ENCODE peak calls at places on chromosomes 1 and 21, in five cellular contexts. One of them, this sample, is unnamed.

GRCh38 chr1:230867119-230867902 is 1.0 kb downstream of the C1orf198 start:
- DNase-seq in immature natural killer cell: no peak
- DNase-seq in SK-N-DZ: no peak
- DNase-seq in T-helper 9 cell: no peak
- DNase-seq in lung microvascular endothelial cell: peak
- DNase-seq in this sample: peak

GRCh38 chr1:26907071-26907922 is 6.5 kb downstream of the NR0B2 start:
- DNase-seq in T-helper 9 cell: no peak
- DNase-seq in immature natural killer cell: no peak
- DNase-seq in lung microvascular endothelial cell: peak
- DNase-seq in SK-N-DZ: no peak
- DNase-seq in this sample: peak

GRCh38 chr1:94095744-94096469 is 25.0 kb downstream of the ABCA4 start:
- DNase-seq in immature natural killer cell: no peak
- DNase-seq in SK-N-DZ: no peak
- DNase-seq in T-helper 9 cell: no peak
- DNase-seq in lung microvascular endothelial cell: no peak
- DNase-seq in this sample: no peak

GRCh38 chr1:156644146-156644545 is 2.2 kb downstream of the BCAN start:
- DNase-seq in SK-N-DZ: no peak
- DNase-seq in immature natural killer cell: no peak
- DNase-seq in T-helper 9 cell: no peak
- DNase-seq in lung microvascular endothelial cell: no peak
- DNase-seq in this sample: no peak

GRCh38 chr21:33042812-33043211 is 17.1 kb downstream of the OLIG2 start:
- DNase-seq in SK-N-DZ: no peak
- DNase-seq in lung microvascular endothelial cell: peak
- DNase-seq in T-helper 9 cell: no peak
- DNase-seq in immature natural killer cell: no peak
- DNase-seq in this sample: peak

GRCh38 chr1:161182214-161182613 is 4.9 kb upstream of the B4GALT3 start:
- DNase-seq in lung microvascular endothelial cell: no peak
- DNase-seq in T-helper 9 cell: no peak
- DNase-seq in immature natural killer cell: peak
- DNase-seq in SK-N-DZ: no peak
- DNase-seq in this sample: no peak

GRCh38 chr1:240682166-240682565 is 70.2 kb upstream of the GREM2 start:
- DNase-seq in immature natural killer cell: no peak
- DNase-seq in SK-N-DZ: no peak
- DNase-seq in lung microvascular endothelial cell: no peak
- DNase-seq in T-helper 9 cell: no peak
- DNase-seq in this sample: no peak

GRCh38 chr21:34835526-34835925 is 166.7 kb downstream of the CLIC6 start:
- DNase-seq in T-helper 9 cell: no peak
- DNase-seq in lung microvascular endothelial cell: no peak
- DNase-seq in immature natural killer cell: no peak
- DNase-seq in SK-N-DZ: no peak
- DNase-seq in this sample: peak

GRCh38 chr1:156709743-156710489 is 4.5 kb upstream of the CRABP2 start:
- DNase-seq in SK-N-DZ: peak
- DNase-seq in lung microvascular endothelial cell: no peak
- DNase-seq in T-helper 9 cell: no peak
- DNase-seq in immature natural killer cell: no peak
- DNase-seq in this sample: peak

GRCh38 chr1:43279161-43279560 is 6.2 kb downstream of the C1orf210 start:
- DNase-seq in T-helper 9 cell: no peak
- DNase-seq in lung microvascular endothelial cell: no peak
- DNase-seq in SK-N-DZ: no peak
- DNase-seq in immature natural killer cell: no peak
- DNase-seq in this sample: no peak

GRCh38 chr1:107689157-107689556 is 275.8 kb downstream of the VAV3 start:
- DNase-seq in T-helper 9 cell: no peak
- DNase-seq in SK-N-DZ: no peak
- DNase-seq in immature natural killer cell: no peak
- DNase-seq in lung microvascular endothelial cell: no peak
- DNase-seq in this sample: peak

GRCh38 chr1:27137544-27138075 is 17.3 kb downstream of the SLC9A1 start:
- DNase-seq in immature natural killer cell: no peak
- DNase-seq in T-helper 9 cell: no peak
- DNase-seq in lung microvascular endothelial cell: no peak
- DNase-seq in SK-N-DZ: peak
- DNase-seq in this sample: peak

GRCh38 chr21:21666689-21667088 is 668.5 kb downstream of the NCAM2 start:
- DNase-seq in lung microvascular endothelial cell: no peak
- DNase-seq in SK-N-DZ: no peak
- DNase-seq in immature natural killer cell: no peak
- DNase-seq in T-helper 9 cell: no peak
- DNase-seq in this sample: no peak

GRCh38 chr1:214326406-214326805 is 45.4 kb downstream of the SMYD2 start:
- DNase-seq in SK-N-DZ: no peak
- DNase-seq in T-helper 9 cell: no peak
- DNase-seq in immature natural killer cell: no peak
- DNase-seq in lung microvascular endothelial cell: no peak
- DNase-seq in this sample: no peak

GRCh38 chr1:53340660-53341520 is 13.0 kb upstream of the LRP8 start:
- DNase-seq in lung microvascular endothelial cell: no peak
- DNase-seq in T-helper 9 cell: no peak
- DNase-seq in immature natural killer cell: no peak
- DNase-seq in SK-N-DZ: no peak
- DNase-seq in this sample: no peak

GRCh38 chr1:112388436-112388835 is 7.6 kb upstream of the CTTNBP2NL start:
- DNase-seq in immature natural killer cell: no peak
- DNase-seq in T-helper 9 cell: no peak
- DNase-seq in lung microvascular endothelial cell: peak
- DNase-seq in SK-N-DZ: no peak
- DNase-seq in this sample: no peak

GRCh38 chr1:1272341-1273151 is 1.1 kb downstream of the UBE2J2 start:
- DNase-seq in T-helper 9 cell: no peak
- DNase-seq in immature natural killer cell: no peak
- DNase-seq in lung microvascular endothelial cell: peak
- DNase-seq in SK-N-DZ: no peak
- DNase-seq in this sample: no peak

GRCh38 chr1:33057095-33057494 is 20.4 kb upstream of the AK2 start:
- DNase-seq in immature natural killer cell: no peak
- DNase-seq in lung microvascular endothelial cell: no peak
- DNase-seq in SK-N-DZ: no peak
- DNase-seq in T-helper 9 cell: no peak
- DNase-seq in this sample: no peak

GRCh38 chr1:233255145-233255544 is 40.4 kb downstream of the PCNX2 start:
- DNase-seq in immature natural killer cell: no peak
- DNase-seq in T-helper 9 cell: no peak
- DNase-seq in lung microvascular endothelial cell: no peak
- DNase-seq in SK-N-DZ: no peak
- DNase-seq in this sample: no peak

GRCh38 chr1:151060241-151061011 is at the start of gene MLLT11:
- DNase-seq in T-helper 9 cell: no peak
- DNase-seq in SK-N-DZ: peak
- DNase-seq in immature natural killer cell: peak
- DNase-seq in lung microvascular endothelial cell: peak
- DNase-seq in this sample: peak

GRCh38 chr1:33332881-33333280 is 12.0 kb upstream of the A3GALT2 start:
- DNase-seq in T-helper 9 cell: no peak
- DNase-seq in SK-N-DZ: no peak
- DNase-seq in lung microvascular endothelial cell: no peak
- DNase-seq in immature natural killer cell: no peak
- DNase-seq in this sample: no peak

GRCh38 chr1:240496941-240497340 is 115.0 kb downstream of the GREM2 start:
- DNase-seq in immature natural killer cell: no peak
- DNase-seq in T-helper 9 cell: no peak
- DNase-seq in lung microvascular endothelial cell: no peak
- DNase-seq in SK-N-DZ: no peak
- DNase-seq in this sample: no peak

GRCh38 chr1:69263982-69264381 is 303.7 kb upstream of the LRRC7 start:
- DNase-seq in T-helper 9 cell: no peak
- DNase-seq in SK-N-DZ: no peak
- DNase-seq in lung microvascular endothelial cell: peak
- DNase-seq in immature natural killer cell: no peak
- DNase-seq in this sample: no peak

GRCh38 chr1:239389703-239390102 is 3.3 kb downstream of the CHRM3 start:
- DNase-seq in immature natural killer cell: no peak
- DNase-seq in SK-N-DZ: no peak
- DNase-seq in lung microvascular endothelial cell: no peak
- DNase-seq in T-helper 9 cell: no peak
- DNase-seq in this sample: no peak

GRCh38 chr1:240237305-240237721 is 145.6 kb downstream of the FMN2 start:
- DNase-seq in T-helper 9 cell: no peak
- DNase-seq in SK-N-DZ: peak
- DNase-seq in lung microvascular endothelial cell: no peak
- DNase-seq in immature natural killer cell: no peak
- DNase-seq in this sample: peak

GRCh38 chr21:41665766-41666595 is 100.9 kb downstream of the RIPK4 start:
- DNase-seq in T-helper 9 cell: no peak
- DNase-seq in lung microvascular endothelial cell: no peak
- DNase-seq in SK-N-DZ: no peak
- DNase-seq in immature natural killer cell: no peak
- DNase-seq in this sample: no peak

GRCh38 chr1:183126000-183126366 is 60.1 kb upstream of the LAMC2 start:
- DNase-seq in T-helper 9 cell: no peak
- DNase-seq in SK-N-DZ: no peak
- DNase-seq in immature natural killer cell: no peak
- DNase-seq in lung microvascular endothelial cell: no peak
- DNase-seq in this sample: no peak

GRCh38 chr1:9384751-9385245 is 92.1 kb downstream of the SPSB1 start:
- DNase-seq in SK-N-DZ: no peak
- DNase-seq in T-helper 9 cell: no peak
- DNase-seq in lung microvascular endothelial cell: peak
- DNase-seq in immature natural killer cell: no peak
- DNase-seq in this sample: no peak

GRCh38 chr1:63454269-63454668 is 68.8 kb downstream of the ITGB3BP start:
- DNase-seq in SK-N-DZ: no peak
- DNase-seq in lung microvascular endothelial cell: no peak
- DNase-seq in immature natural killer cell: no peak
- DNase-seq in T-helper 9 cell: no peak
- DNase-seq in this sample: peak

GRCh38 chr1:171869097-171869496 is 27.8 kb downstream of the DNM3 start:
- DNase-seq in T-helper 9 cell: no peak
- DNase-seq in lung microvascular endothelial cell: peak
- DNase-seq in SK-N-DZ: no peak
- DNase-seq in immature natural killer cell: no peak
- DNase-seq in this sample: peak

GRCh38 chr1:93591833-93592635 is 89.6 kb downstream of the BCAR3 start:
- DNase-seq in immature natural killer cell: peak
- DNase-seq in SK-N-DZ: peak
- DNase-seq in lung microvascular endothelial cell: no peak
- DNase-seq in T-helper 9 cell: no peak
- DNase-seq in this sample: no peak

GRCh38 chr1:183891158-183891557 is 86.2 kb downstream of the RGL1 start:
- DNase-seq in T-helper 9 cell: no peak
- DNase-seq in SK-N-DZ: no peak
- DNase-seq in lung microvascular endothelial cell: no peak
- DNase-seq in immature natural killer cell: no peak
- DNase-seq in this sample: no peak

GRCh38 chr1:178168535-178168934 is 74.6 kb downstream of the RASAL2 start:
- DNase-seq in immature natural killer cell: no peak
- DNase-seq in T-helper 9 cell: no peak
- DNase-seq in lung microvascular endothelial cell: peak
- DNase-seq in SK-N-DZ: no peak
- DNase-seq in this sample: peak

This sample was measured in adipocyte.